ENCODE peak calls at places on chromosomes 5 and 9, in four cellular contexts. N is naive B cell, H is AG08396, E is NCI-H1105. A is an unnamed sample.

GRCh38 chr9:714675-715074 is 126.8 kb upstream of the DMRT1 start:
- DNase-seq in E (no peak), H (no peak), N (no peak), A (no peak)

GRCh38 chr5:53994148-53994547 is 316.2 kb downstream of the ARL15 start:
- DNase-seq in H (peak), E (no peak), N (no peak), A (peak)

GRCh38 chr9:79134654-79135053 is 437.1 kb upstream of the TLE4 start:
- DNase-seq in N (no peak), E (no peak), H (no peak), A (peak)

GRCh38 chr9:137031904-137032639 is at the start of gene FUT7:
- DNase-seq in E (no peak), H (no peak), N (peak), A (no peak)

GRCh38 chr9:94905606-94906005 is 179.1 kb downstream of the AOPEP start:
- DNase-seq in N (no peak), E (no peak), H (no peak), A (no peak)

GRCh38 chr5:119049824-119050449 is 20.9 kb upstream of the DMXL1 start:
- DNase-seq in E (no peak), H (peak), N (no peak), A (peak)

GRCh38 chr9:26357803-26358339 is 534.7 kb downstream of the CAAP1 start:
- DNase-seq in E (no peak), H (no peak), N (no peak), A (no peak)

GRCh38 chr9:121648799-121649198 is 2.6 kb upstream of the DAB2IP start:
- DNase-seq in H (no peak), E (no peak), N (no peak), A (no peak)

GRCh38 chr5:63408984-63409383 is 553.3 kb downstream of the HTR1A start:
- DNase-seq in E (no peak), N (no peak), H (no peak), A (no peak)

GRCh38 chr5:78720234-78720985 is 71.8 kb upstream of the LHFPL2 start:
- DNase-seq in H (no peak), E (no peak), N (no peak), A (no peak)

GRCh38 chr5:123511290-123511647 is 708 bp upstream of the CSNK1G3 start:
- DNase-seq in N (no peak), E (no peak), H (peak), A (peak)

GRCh38 chr9:121808781-121809180 is 157.3 kb downstream of the DAB2IP start:
- DNase-seq in H (no peak), E (no peak), N (no peak), A (no peak)

GRCh38 chr9:36594228-36594627 is 21.5 kb downstream of the MELK start:
- DNase-seq in E (no peak), N (no peak), H (no peak), A (no peak)

GRCh38 chr9:114117996-114118830 is 19.1 kb upstream of the KIF12 start:
- DNase-seq in E (no peak), H (no peak), N (no peak), A (no peak)

GRCh38 chr5:6158974-6159863 is 219.1 kb downstream of the MED10 start:
- DNase-seq in N (no peak), E (peak), H (no peak), A (peak)

GRCh38 chr9:113579270-113580040 is 115.9 kb downstream of the RGS3 start:
- DNase-seq in N (peak), H (no peak), E (no peak), A (peak)

GRCh38 chr9:130383350-130383715 is 61.4 kb upstream of the ASS1 start:
- DNase-seq in N (no peak), H (no peak), E (no peak), A (no peak)

GRCh38 chr5:137336565-137337120 is 162.5 kb downstream of the SPOCK1 start:
- DNase-seq in N (no peak), E (no peak), H (no peak), A (no peak)

A was measured in IMR-90.